ENCODE peak calls at places on chromosome 22, in nine cellular contexts. One of them, this sample, is unnamed.

GRCh38 chr22:37972527-37972926 is 11.8 kb downstream of the SOX10 start:
- DNase-seq in uterus: no peak
- DNase-seq in naive thymus-derived CD4-positive, alpha-beta T cell: no peak
- DNase-seq in SJSA1: no peak
- DNase-seq in heart right ventricle: no peak
- DNase-seq in PC-9: no peak
- DNase-seq in upper lobe of right lung: no peak
- DNase-seq in transverse colon: no peak
- DNase-seq in endodermal cell: no peak
- DNase-seq in this sample: no peak

GRCh38 chr22:50074056-50074455 is 11.2 kb downstream of the MLC1 start:
- DNase-seq in heart right ventricle: no peak
- DNase-seq in PC-9: no peak
- DNase-seq in endodermal cell: peak; percentile 61
- DNase-seq in transverse colon: no peak
- DNase-seq in naive thymus-derived CD4-positive, alpha-beta T cell: no peak
- DNase-seq in SJSA1: no peak
- DNase-seq in uterus: no peak
- DNase-seq in upper lobe of right lung: peak; percentile 29
- DNase-seq in this sample: no peak

GRCh38 chr22:37045958-37046357 is 5.6 kb upstream of the KCTD17 start:
- DNase-seq in upper lobe of right lung: no peak
- DNase-seq in uterus: no peak
- DNase-seq in endodermal cell: peak; percentile 62
- DNase-seq in naive thymus-derived CD4-positive, alpha-beta T cell: no peak
- DNase-seq in PC-9: no peak
- DNase-seq in heart right ventricle: no peak
- DNase-seq in transverse colon: no peak
- DNase-seq in SJSA1: peak; percentile 14
- DNase-seq in this sample: peak; percentile 45

GRCh38 chr22:22207845-22208564 is 36.6 kb upstream of the VPREB1 start:
- DNase-seq in SJSA1: peak; percentile 48
- DNase-seq in PC-9: peak; percentile 65
- DNase-seq in naive thymus-derived CD4-positive, alpha-beta T cell: peak; percentile 37
- DNase-seq in heart right ventricle: peak; percentile 57
- DNase-seq in upper lobe of right lung: peak; percentile 86
- DNase-seq in uterus: peak; percentile 22
- DNase-seq in endodermal cell: peak; percentile 94
- DNase-seq in transverse colon: peak; percentile 80
- DNase-seq in this sample: peak; percentile 85

GRCh38 chr22:46425011-46425410 is 89.5 kb downstream of the TRMU start:
- DNase-seq in endodermal cell: no peak
- DNase-seq in SJSA1: peak; percentile 4
- DNase-seq in upper lobe of right lung: no peak
- DNase-seq in naive thymus-derived CD4-positive, alpha-beta T cell: no peak
- DNase-seq in heart right ventricle: no peak
- DNase-seq in PC-9: no peak
- DNase-seq in uterus: no peak
- DNase-seq in transverse colon: no peak
- DNase-seq in this sample: no peak

GRCh38 chr22:50729391-50730012 is 8.5 kb upstream of the ACR start:
- DNase-seq in naive thymus-derived CD4-positive, alpha-beta T cell: no peak
- DNase-seq in uterus: no peak
- DNase-seq in endodermal cell: no peak
- DNase-seq in upper lobe of right lung: peak; percentile 60
- DNase-seq in SJSA1: no peak
- DNase-seq in PC-9: no peak
- DNase-seq in transverse colon: peak; percentile 30
- DNase-seq in heart right ventricle: no peak
- DNase-seq in this sample: no peak

GRCh38 chr22:29359469-29359868 is 28.9 kb downstream of the AP1B1 start:
- DNase-seq in heart right ventricle: peak; percentile 66
- DNase-seq in endodermal cell: peak; percentile 83
- DNase-seq in naive thymus-derived CD4-positive, alpha-beta T cell: no peak
- DNase-seq in transverse colon: peak; percentile 57
- DNase-seq in SJSA1: peak; percentile 41
- DNase-seq in uterus: peak; percentile 62
- DNase-seq in PC-9: peak; percentile 39
- DNase-seq in upper lobe of right lung: no peak
- DNase-seq in this sample: no peak

GRCh38 chr22:48895341-48895740 is 932.3 kb downstream of the BRD1 start:
- DNase-seq in heart right ventricle: no peak
- DNase-seq in SJSA1: no peak
- DNase-seq in upper lobe of right lung: peak; percentile 37
- DNase-seq in naive thymus-derived CD4-positive, alpha-beta T cell: no peak
- DNase-seq in uterus: no peak
- DNase-seq in endodermal cell: no peak
- DNase-seq in PC-9: no peak
- DNase-seq in transverse colon: no peak
- DNase-seq in this sample: no peak

GRCh38 chr22:37565830-37566229 is 5.5 kb downstream of the CDC42EP1 start:
- DNase-seq in uterus: no peak
- DNase-seq in transverse colon: no peak
- DNase-seq in upper lobe of right lung: no peak
- DNase-seq in endodermal cell: no peak
- DNase-seq in PC-9: no peak
- DNase-seq in naive thymus-derived CD4-positive, alpha-beta T cell: no peak
- DNase-seq in SJSA1: no peak
- DNase-seq in heart right ventricle: no peak
- DNase-seq in this sample: no peak

GRCh38 chr22:39409630-39410029 is 10.1 kb downstream of the TAB1 start:
- DNase-seq in heart right ventricle: no peak
- DNase-seq in upper lobe of right lung: no peak
- DNase-seq in naive thymus-derived CD4-positive, alpha-beta T cell: no peak
- DNase-seq in endodermal cell: no peak
- DNase-seq in PC-9: no peak
- DNase-seq in SJSA1: no peak
- DNase-seq in transverse colon: no peak
- DNase-seq in uterus: no peak
- DNase-seq in this sample: no peak

GRCh38 chr22:39408173-39408572 is 8.6 kb downstream of the TAB1 start:
- DNase-seq in heart right ventricle: no peak
- DNase-seq in endodermal cell: no peak
- DNase-seq in naive thymus-derived CD4-positive, alpha-beta T cell: no peak
- DNase-seq in upper lobe of right lung: no peak
- DNase-seq in uterus: no peak
- DNase-seq in PC-9: no peak
- DNase-seq in transverse colon: no peak
- DNase-seq in SJSA1: no peak
- DNase-seq in this sample: no peak

GRCh38 chr22:39408807-39409206 is 9.2 kb downstream of the TAB1 start:
- DNase-seq in naive thymus-derived CD4-positive, alpha-beta T cell: no peak
- DNase-seq in heart right ventricle: no peak
- DNase-seq in SJSA1: no peak
- DNase-seq in transverse colon: no peak
- DNase-seq in uterus: no peak
- DNase-seq in upper lobe of right lung: no peak
- DNase-seq in PC-9: no peak
- DNase-seq in endodermal cell: no peak
- DNase-seq in this sample: no peak

GRCh38 chr22:39401301-39401631 is 1.7 kb downstream of the TAB1 start:
- DNase-seq in upper lobe of right lung: no peak
- DNase-seq in transverse colon: no peak
- DNase-seq in naive thymus-derived CD4-positive, alpha-beta T cell: no peak
- DNase-seq in heart right ventricle: no peak
- DNase-seq in PC-9: no peak
- DNase-seq in SJSA1: no peak
- DNase-seq in endodermal cell: no peak
- DNase-seq in uterus: no peak
- DNase-seq in this sample: no peak

DNA sequence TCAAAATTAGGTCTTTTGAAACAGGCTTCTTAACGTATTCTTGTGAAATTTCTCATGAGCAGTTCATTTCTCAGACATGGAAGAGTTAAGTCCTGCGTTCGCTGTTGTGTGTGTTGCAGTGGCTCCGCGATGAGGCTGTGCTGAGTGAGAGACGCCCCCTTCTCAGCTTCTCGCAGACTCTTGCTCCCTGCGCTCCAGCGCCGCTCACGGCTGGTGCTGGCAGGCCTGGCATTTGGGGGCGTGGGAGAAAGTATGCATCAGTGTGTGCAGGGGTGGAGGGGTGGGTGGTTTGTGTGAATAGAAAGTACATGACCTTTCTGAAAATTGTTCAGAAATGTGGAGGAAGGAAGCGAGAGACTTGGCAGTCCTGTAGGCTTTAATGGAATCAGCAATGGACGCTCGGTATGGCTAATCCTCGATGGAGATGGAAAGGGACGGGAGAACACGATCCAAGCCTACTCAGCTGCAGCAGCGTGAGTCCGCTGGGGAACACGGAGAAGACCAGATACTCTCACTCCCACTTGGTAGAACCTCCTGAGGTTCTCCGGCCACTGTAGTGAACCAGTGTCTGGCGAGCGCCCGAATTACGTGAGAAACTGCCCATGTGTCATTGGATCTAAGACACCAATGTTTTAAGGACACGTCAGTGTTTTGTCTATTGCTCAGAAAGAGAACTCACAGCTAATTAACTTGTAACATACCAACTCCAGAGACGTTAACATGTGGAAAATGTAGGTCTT is 5.9 kb downstream of the TAB1 start:
- DNase-seq in upper lobe of right lung: no peak
- DNase-seq in uterus: peak; percentile 37
- DNase-seq in heart right ventricle: no peak
- DNase-seq in SJSA1: no peak
- DNase-seq in PC-9: no peak
- DNase-seq in transverse colon: no peak
- DNase-seq in naive thymus-derived CD4-positive, alpha-beta T cell: no peak
- DNase-seq in endodermal cell: no peak
- DNase-seq in this sample: no peak
- H3K27ac ChIP-seq in upper lobe of right lung: no peak overlapping the region
- H3K27ac ChIP-seq in uterus: peak overlapping the region; percentile 43
- H3K27ac ChIP-seq in heart right ventricle: no peak overlapping the region
- H3K27ac ChIP-seq in SJSA1: no peak overlapping the region
- H3K27ac ChIP-seq in PC-9: no peak overlapping the region
- H3K27ac ChIP-seq in transverse colon: no peak overlapping the region
- H3K27ac ChIP-seq in naive thymus-derived CD4-positive, alpha-beta T cell: no peak overlapping the region
- H3K27ac ChIP-seq in endodermal cell: no peak overlapping the region
- H3K27ac ChIP-seq in this sample: no peak overlapping the region

GRCh38 chr22:41697126-41697775 is 2.1 kb upstream of the MEI1 start:
- DNase-seq in uterus: peak; percentile 90
- DNase-seq in PC-9: peak; percentile 92
- DNase-seq in heart right ventricle: peak; percentile 94
- DNase-seq in transverse colon: peak; percentile 95
- DNase-seq in endodermal cell: peak; percentile 99
- DNase-seq in upper lobe of right lung: peak; percentile 96
- DNase-seq in naive thymus-derived CD4-positive, alpha-beta T cell: peak; percentile 73
- DNase-seq in SJSA1: peak; percentile 94
- DNase-seq in this sample: peak; percentile 87
- H3K4me3 ChIP-seq in uterus: no peak overlapping the region
- H3K4me3 ChIP-seq in PC-9: peak overlapping the region; percentile 43
- H3K4me3 ChIP-seq in heart right ventricle: no peak overlapping the region
- H3K4me3 ChIP-seq in transverse colon: no peak overlapping the region
- H3K4me3 ChIP-seq in endodermal cell: no peak overlapping the region
- H3K4me3 ChIP-seq in upper lobe of right lung: peak overlapping the region; percentile 14
- H3K4me3 ChIP-seq in naive thymus-derived CD4-positive, alpha-beta T cell: peak overlapping the region; percentile 44
- H3K4me3 ChIP-seq in SJSA1: no peak overlapping the region
- H3K4me3 ChIP-seq in this sample: no peak overlapping the region

GRCh38 chr22:47449508-47450270 is 687.2 kb downstream of the TBC1D22A start:
- DNase-seq in uterus: no peak
- DNase-seq in naive thymus-derived CD4-positive, alpha-beta T cell: no peak
- DNase-seq in PC-9: no peak
- DNase-seq in upper lobe of right lung: no peak
- DNase-seq in endodermal cell: no peak
- DNase-seq in heart right ventricle: no peak
- DNase-seq in SJSA1: no peak
- DNase-seq in transverse colon: no peak
- DNase-seq in this sample: no peak
- H3K9me3 ChIP-seq in uterus: no peaks in the 10 kb centered on the region
- H3K9me3 ChIP-seq in naive thymus-derived CD4-positive, alpha-beta T cell: peaks cover 9% of the 10 kb centered on the region
- H3K9me3 ChIP-seq in PC-9: no peaks in the 10 kb centered on the region
- H3K9me3 ChIP-seq in upper lobe of right lung: peaks cover 4% of the 10 kb centered on the region
- H3K9me3 ChIP-seq in endodermal cell: peaks cover 65% of the 10 kb centered on the region
- H3K9me3 ChIP-seq in heart right ventricle: no peaks in the 10 kb centered on the region
- H3K9me3 ChIP-seq in SJSA1: no peaks in the 10 kb centered on the region
- H3K9me3 ChIP-seq in transverse colon: no peaks in the 10 kb centered on the region
- H3K9me3 ChIP-seq in this sample: peaks cover 7% of the 10 kb centered on the region

DNA sequence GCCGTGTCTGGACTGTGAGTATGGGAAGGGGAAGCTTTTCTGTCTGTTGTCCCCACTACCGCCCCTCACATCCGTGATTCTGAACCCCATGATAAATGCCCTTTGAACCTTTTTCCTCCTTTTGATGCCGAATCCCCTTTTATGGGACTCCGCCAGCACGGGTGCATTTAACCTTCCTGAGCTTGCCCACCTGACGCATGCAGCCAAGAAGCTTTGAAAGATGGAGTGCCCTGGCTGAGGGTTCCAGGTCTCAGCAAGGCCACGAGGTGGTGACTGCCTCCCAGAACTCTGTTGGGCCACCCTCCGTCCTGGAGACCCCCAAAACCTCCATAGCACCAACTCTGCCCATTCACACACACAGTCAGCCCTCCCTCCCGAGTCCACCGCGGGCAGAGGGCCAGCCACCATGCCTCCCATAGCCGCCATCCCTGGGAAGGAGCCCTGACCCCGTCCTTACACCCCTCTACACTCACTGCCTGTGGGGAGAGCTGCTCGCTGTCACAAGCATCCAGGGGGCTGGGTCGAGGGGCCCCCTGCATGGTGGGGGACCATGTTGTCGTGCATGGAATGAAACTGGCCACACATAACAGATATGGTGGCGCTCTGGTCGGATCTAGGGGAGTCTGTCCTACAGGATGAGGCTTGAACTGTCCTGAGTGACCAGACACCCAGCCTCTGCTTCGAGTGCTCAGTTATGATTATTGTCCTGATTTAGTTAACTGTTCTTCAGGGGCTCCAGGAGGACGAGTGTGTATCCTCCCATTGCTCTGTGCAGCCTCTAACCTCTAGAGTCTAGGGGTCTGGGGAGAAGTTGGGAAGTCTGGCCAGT is 822 bp upstream of the COMT start:
- DNase-seq in upper lobe of right lung: peak; percentile 64
- DNase-seq in uterus: no peak
- DNase-seq in transverse colon: no peak
- DNase-seq in SJSA1: peak; percentile 49
- DNase-seq in endodermal cell: no peak
- DNase-seq in PC-9: no peak
- DNase-seq in heart right ventricle: no peak
- DNase-seq in naive thymus-derived CD4-positive, alpha-beta T cell: no peak
- DNase-seq in this sample: no peak
- H3K27ac ChIP-seq in upper lobe of right lung: peak overlapping the region; percentile 96
- H3K27ac ChIP-seq in uterus: peak overlapping the region; percentile 96
- H3K27ac ChIP-seq in transverse colon: peak overlapping the region; percentile 89
- H3K27ac ChIP-seq in SJSA1: peak overlapping the region; percentile 98
- H3K27ac ChIP-seq in endodermal cell: no peak overlapping the region
- H3K27ac ChIP-seq in PC-9: peak overlapping the region; percentile 29
- H3K27ac ChIP-seq in heart right ventricle: peak overlapping the region; percentile 85
- H3K27ac ChIP-seq in naive thymus-derived CD4-positive, alpha-beta T cell: peak overlapping the region; percentile 85
- H3K27ac ChIP-seq in this sample: peak overlapping the region; percentile 77